ENCODE peak calls at places on chromosome 22, in four cellular contexts. D is astrocyte of the spinal cord, T is heart left ventricle, M is A549. S is an unnamed sample.

GRCh38 chr22:46934746-46935491 is 172.5 kb downstream of the TBC1D22A start:
- DNase-seq in T (no peak), D (peak), M (peak), S (peak)

GRCh38 chr22:19037282-19038163 is 84.7 kb downstream of the DGCR2 start:
- DNase-seq in D (no peak), M (no peak), T (no peak), S (no peak)

GRCh38 chr22:32518351-32518750 is 43.7 kb downstream of the FBXO7 start:
- DNase-seq in M (no peak), D (no peak), T (no peak), S (no peak)

GRCh38 chr22:45946805-45947600 is 30.0 kb downstream of the WNT7B start:
- DNase-seq in T (no peak), D (no peak), M (no peak), S (no peak)

GRCh38 chr22:25125693-25126357 is 73.8 kb upstream of the CRYBB3 start:
- DNase-seq in M (no peak), T (no peak), D (no peak), S (no peak)

GRCh38 chr22:20115691-20116375 is at the start of gene RANBP1:
- DNase-seq in T (no peak), M (no peak), D (no peak), S (no peak)

GRCh38 chr22:20429254-20430100 is 8.1 kb downstream of the SCARF2 start:
- DNase-seq in T (no peak), M (no peak), D (no peak), S (no peak)

GRCh38 chr22:32476286-32476685 is 1.7 kb downstream of the FBXO7 start:
- DNase-seq in M (no peak), T (no peak), D (no peak), S (peak)

GRCh38 chr22:20031732-20032406 is 11.0 kb downstream of the TANGO2 start:
- DNase-seq in D (no peak), T (no peak), M (no peak), S (no peak)

GRCh38 chr22:41106122-41106968 is 14.0 kb downstream of the EP300 start:
- DNase-seq in M (no peak), T (no peak), D (peak), S (no peak)

GRCh38 chr22:31753005-31753633 is 700 bp upstream of the DEPDC5 start:
- DNase-seq in D (peak), T (peak), M (no peak), S (no peak)

GRCh38 chr22:45925811-45926351 is 51.1 kb downstream of the WNT7B start:
- DNase-seq in T (no peak), M (no peak), D (no peak), S (no peak)

GRCh38 chr22:25420925-25421904 is 143.3 kb upstream of the GRK3 start:
- DNase-seq in D (no peak), T (no peak), M (no peak), S (peak)

GRCh38 chr22:47626428-47627390 is 864.3 kb downstream of the TBC1D22A start:
- DNase-seq in M (no peak), D (no peak), T (no peak), S (no peak)

GRCh38 chr22:41094036-41094435 is 1.6 kb downstream of the EP300 start:
- DNase-seq in D (peak), M (no peak), T (no peak), S (peak)

GRCh38 chr22:21074092-21074715 is 28.5 kb downstream of the LRRC74B start:
- DNase-seq in M (peak), D (peak), T (no peak), S (peak)

GRCh38 chr22:44732017-44732561 is 20.3 kb upstream of the ARHGAP8 start:
- DNase-seq in T (peak), M (no peak), D (no peak), S (no peak)

GRCh38 chr22:36374603-36375024 is 13.2 kb downstream of the MYH9 start:
- DNase-seq in D (peak), T (peak), M (no peak), S (peak)

GRCh38 chr22:32204856-32205722 is at the start of gene RFPL2:
- DNase-seq in T (peak), D (peak), M (peak), S (peak)

GRCh38 chr22:47602732-47603131 is 840.3 kb downstream of the TBC1D22A start:
- DNase-seq in T (no peak), D (no peak), M (no peak), S (no peak)

GRCh38 chr22:31347251-31348008 is 1.3 kb upstream of the PATZ1 start:
- DNase-seq in T (peak), M (peak), D (peak), S (peak)

GRCh38 chr22:25650834-25651233 is 86.4 kb downstream of the GRK3 start:
- DNase-seq in M (no peak), D (no peak), T (no peak), S (no peak)

GRCh38 chr22:44542561-44543222 is 44.7 kb upstream of the RTL6 start:
- DNase-seq in M (no peak), D (no peak), T (no peak), S (no peak)

GRCh38 chr22:39574779-39575551 is 4.4 kb downstream of the CACNA1I start:
- DNase-seq in D (peak), T (no peak), M (peak), S (peak)

GRCh38 chr22:46661221-46661851 is 41.1 kb downstream of the GRAMD4 start:
- DNase-seq in D (peak), T (peak), M (peak), S (no peak)

GRCh38 chr22:28123989-28124766 is 205.1 kb upstream of the PITPNB start:
- DNase-seq in M (no peak), D (no peak), T (no peak), S (no peak)

GRCh38 chr22:25092119-25092518 is 107.5 kb upstream of the CRYBB3 start:
- DNase-seq in M (no peak), D (no peak), T (no peak), S (no peak)

GRCh38 chr22:32836286-32836859 is 34.9 kb downstream of the TIMP3 start:
- DNase-seq in D (no peak), T (no peak), M (peak), S (peak)

GRCh38 chr22:19431641-19432091 is at the start of gene HIRA:
- DNase-seq in D (peak), T (peak), M (peak), S (peak)

GRCh38 chr22:29370556-29370955 is 17.8 kb downstream of the AP1B1 start:
- DNase-seq in D (no peak), T (no peak), M (no peak), S (no peak)
- H3K4me3 ChIP-seq in D (no peak), T (no peak), M (no peak), S (no peak)

GRCh38 chr22:27028093-27028492 is 370.7 kb downstream of the MIAT start:
- DNase-seq in D (no peak), T (no peak), M (no peak), S (no peak)
- TF ChIP-seq CTCF in D (no peak), T (no peak), M (no peak), S (no peak)

GRCh38 chr22:43013355-43014061 is 1.4 kb downstream of the PACSIN2 start:
- DNase-seq in D (peak), M (no peak), T (no peak), S (no peak)
- H3K4me3 ChIP-seq in D (peak), M (peak), T (peak), S (peak)

GRCh38 chr22:49017769-49018330 is 809.8 kb downstream of the BRD1 start:
- DNase-seq in T (no peak), M (no peak), D (no peak), S (no peak)
- TF ChIP-seq CTCF in T (no peak), M (no peak), D (no peak), S (no peak)

DNA sequence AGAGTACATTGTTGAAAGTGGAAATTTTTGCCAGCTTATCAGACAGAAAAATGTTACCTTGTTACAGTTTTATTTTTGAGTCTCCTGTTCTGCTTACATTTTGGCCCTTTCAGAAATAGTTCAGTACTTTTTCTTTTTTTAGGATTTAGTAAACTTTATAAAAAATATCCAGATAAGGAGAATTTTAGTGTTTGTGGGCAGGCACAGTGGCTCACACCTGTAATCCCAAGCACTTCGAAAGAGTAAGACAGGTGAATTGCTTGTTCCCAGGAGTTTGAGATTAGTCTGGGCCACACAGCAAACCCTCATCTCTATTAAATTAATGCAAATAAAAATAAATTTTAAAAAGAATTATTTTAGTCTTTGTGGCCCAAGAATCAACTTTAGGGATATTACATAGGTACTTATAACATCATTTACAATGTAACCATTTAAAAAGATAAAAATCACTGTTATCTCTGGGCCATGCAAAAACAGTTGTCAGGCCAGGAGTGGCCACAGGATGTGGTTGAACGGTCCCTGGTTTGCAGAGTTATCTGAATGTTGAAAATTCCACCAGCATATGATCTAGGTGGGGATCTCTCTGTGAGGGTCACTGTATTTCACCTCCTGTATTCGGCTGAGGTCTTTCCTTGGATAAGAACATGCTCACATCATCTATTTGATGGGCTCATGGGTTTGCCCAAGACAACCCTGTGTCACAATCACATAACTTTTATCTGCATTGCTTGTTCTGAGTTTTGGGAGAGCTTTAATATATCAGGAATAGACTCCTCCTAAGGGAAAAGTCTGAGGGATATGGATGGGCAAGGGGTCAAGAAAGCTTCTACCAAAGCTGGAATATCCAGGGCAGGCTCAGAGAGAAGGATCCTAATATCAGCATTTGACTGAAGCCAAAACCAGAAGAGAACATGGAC is 91.5 kb downstream of the GGTLC2 start:
- DNase-seq in M (no peak), D (no peak), T (no peak), S (no peak)
- H3K4me3 ChIP-seq in M (no peak), D (no peak), T (no peak), S (no peak)

GRCh38 chr22:35363571-35364086 is 17.3 kb upstream of the HMOX1 start:
- DNase-seq in D (no peak), M (no peak), T (no peak), S (no peak)
- TF ChIP-seq CTCF in D (no peak), M (no peak), T (no peak), S (no peak)

DNA sequence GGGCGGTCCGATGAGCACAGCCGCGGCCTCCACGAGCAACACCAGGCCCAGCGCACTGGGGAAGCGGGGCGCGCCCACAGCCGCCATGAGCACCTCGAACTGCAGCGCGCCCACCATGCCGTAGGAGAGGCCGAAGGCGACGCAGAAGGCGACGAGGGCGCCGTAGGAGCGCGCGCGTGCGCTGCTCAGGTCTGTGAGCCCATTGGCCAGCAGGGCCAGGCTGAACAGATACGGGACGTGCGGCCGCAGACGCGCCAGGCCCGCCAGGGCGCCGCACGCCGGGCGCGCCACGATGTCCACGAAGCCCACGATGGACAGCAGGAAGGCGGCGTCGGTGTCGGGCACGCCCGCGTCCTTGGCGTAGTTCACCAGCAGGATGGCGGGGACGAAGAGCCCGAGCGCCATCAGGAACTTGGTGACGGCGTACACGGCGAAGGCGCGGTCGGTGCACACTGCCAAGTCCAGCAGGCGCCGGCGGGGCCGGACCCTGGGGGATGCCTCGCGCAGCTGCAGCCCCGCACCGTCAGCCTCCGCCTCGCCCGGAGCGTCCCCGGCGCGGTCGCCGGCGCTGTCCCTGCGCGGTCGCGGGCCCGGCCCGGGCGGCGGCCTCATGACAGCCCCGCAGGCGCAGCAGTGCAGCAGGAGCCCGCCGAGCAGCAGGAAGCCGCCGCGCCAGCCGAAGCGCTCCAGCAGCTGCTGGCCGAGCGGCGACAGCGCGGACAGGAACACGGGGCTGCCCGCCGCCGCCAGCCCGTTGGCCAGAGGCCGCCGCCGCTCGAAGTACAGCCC is 2.9 kb downstream of the SLC16A8 start:
- DNase-seq in M (no peak), D (peak), T (peak), S (peak)
- H3K4me3 ChIP-seq in M (no peak), D (peak), T (peak), S (peak)

DNA sequence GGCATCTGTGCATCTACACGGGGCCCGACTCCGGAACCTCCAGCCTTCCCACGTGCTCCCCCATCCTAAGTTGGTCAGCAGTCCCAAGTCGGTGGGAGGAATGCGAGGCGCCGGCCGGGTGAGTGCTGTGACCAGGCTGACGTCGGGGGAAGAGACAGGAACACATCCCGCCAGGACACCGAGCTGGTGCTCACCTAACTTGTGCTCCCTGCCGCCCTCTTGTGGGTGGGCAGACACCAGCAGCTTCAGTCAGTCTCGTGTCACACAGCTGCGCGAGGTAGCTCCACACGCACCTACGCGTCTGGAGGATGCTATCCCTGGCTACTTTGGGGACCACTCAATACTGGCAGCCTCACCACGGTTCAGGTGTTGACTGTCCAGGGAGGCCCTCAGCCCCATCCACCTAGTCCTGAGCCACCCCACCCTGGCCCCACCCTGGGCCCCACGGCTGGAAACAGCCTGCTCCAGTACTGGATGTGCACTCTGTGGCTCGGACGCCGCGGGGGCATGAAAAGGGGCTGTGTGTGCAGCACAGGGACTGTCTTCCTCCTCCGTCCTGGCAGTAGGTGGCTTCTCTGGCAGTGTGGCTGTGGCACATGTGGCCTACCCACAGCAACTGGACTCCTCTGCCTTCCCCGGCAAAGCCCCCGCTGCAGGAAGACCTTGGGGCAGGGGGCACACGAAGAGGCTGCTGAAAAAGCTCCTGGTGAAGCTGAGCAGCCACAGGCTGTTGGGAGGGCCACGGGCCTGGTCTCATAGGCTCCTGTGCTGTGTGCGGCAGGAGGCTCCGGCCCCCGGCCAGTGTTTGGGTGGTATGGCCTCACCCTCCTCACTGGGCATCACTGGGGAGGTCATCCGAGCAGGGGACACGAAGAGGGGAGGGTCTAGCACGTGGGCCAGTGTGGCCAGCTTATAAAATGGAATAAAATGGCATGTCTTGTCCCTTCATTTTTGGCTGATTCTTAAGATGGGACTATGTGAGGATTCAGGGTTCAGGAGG is 11.2 kb upstream of the BID start:
- DNase-seq in M (peak), T (peak), D (no peak), S (no peak)
- TF ChIP-seq CTCF in M (peak), T (peak), D (peak), S (peak)